ENCODE peak calls at places on chromosomes 3 and 15, in ten cellular contexts. O is HCT116, H is adrenal gland, N is heart left ventricle, I is esophagus squamous epithelium, J is GM12891, Y is IMR-90, M is HepG2, P is GM12892, T is H54. C is an unnamed sample.

GRCh38 chr15:35696767-35697231 is 150.8 kb upstream of the DPH6 start:
- DNase-seq in O (peak; percentile 7), H (no peak), N (no peak), I (no peak), J (no peak), Y (peak; percentile 93), M (peak; percentile 15), P (no peak), T (peak; percentile 59), C (no peak)

GRCh38 chr3:33152363-33153360 is 38.8 kb downstream of the CRTAP start:
- DNase-seq in O (no peak), H (no peak), N (no peak), I (no peak), J (no peak), Y (no peak), M (no peak), P (no peak), T (peak; percentile 39), C (no peak)

GRCh38 chr3:134229038-134229437 is 21.6 kb downstream of the RYK start:
- DNase-seq in O (no peak), H (no peak), N (no peak), I (no peak), J (no peak), Y (no peak), M (no peak), P (no peak), T (no peak), C (no peak)

GRCh38 chr3:182807056-182807455 is 13.8 kb downstream of the ATP11B start:
- DNase-seq in O (no peak), H (no peak), N (no peak), I (no peak), J (no peak), Y (no peak), M (no peak), P (no peak), T (no peak), C (no peak)

GRCh38 chr15:42903388-42904324 is 16.9 kb downstream of the TTBK2 start:
- DNase-seq in O (no peak), H (no peak), N (no peak), I (no peak), J (no peak), Y (no peak), M (no peak), P (no peak), T (no peak), C (no peak)

GRCh38 chr3:49804141-49805041 is 1.3 kb downstream of the INKA1 start:
- DNase-seq in O (no peak), H (peak; percentile 37), N (peak; percentile 40), I (no peak), J (no peak), Y (no peak), M (no peak), P (no peak), T (no peak), C (no peak)

GRCh38 chr15:48413304-48413703 is 82.1 kb downstream of the DUT start:
- DNase-seq in O (no peak), H (no peak), N (no peak), I (no peak), J (no peak), Y (peak; percentile 71), M (peak; percentile 9), P (no peak), T (no peak), C (no peak)

GRCh38 chr3:110343376-110343775 is 728.2 kb upstream of the NECTIN3 start:
- DNase-seq in O (peak; percentile 13), H (no peak), N (no peak), I (no peak), J (no peak), Y (peak; percentile 33), M (no peak), P (no peak), T (no peak), C (no peak)

GRCh38 chr3:64595253-64595694 is 92.5 kb downstream of the ADAMTS9 start:
- DNase-seq in O (no peak), H (peak; percentile 71), N (peak; percentile 72), I (no peak), J (no peak), Y (peak; percentile 70), M (no peak), P (no peak), T (no peak), C (no peak)

GRCh38 chr15:78454992-78455391 is 17.0 kb downstream of the IREB2 start:
- DNase-seq in O (no peak), H (no peak), N (no peak), I (no peak), J (no peak), Y (no peak), M (no peak), P (no peak), T (no peak), C (no peak)

GRCh38 chr3:94159062-94159726 is 96.3 kb downstream of the NSUN3 start:
- DNase-seq in O (no peak), H (no peak), N (no peak), I (no peak), J (no peak), Y (peak; percentile 4), M (peak; percentile 2), P (no peak), T (peak; percentile 35), C (no peak)

GRCh38 chr15:33098082-33099058 is 96.1 kb downstream of the FMN1 start:
- DNase-seq in O (no peak), H (no peak), N (no peak), I (no peak), J (no peak), Y (peak; percentile 91), M (no peak), P (no peak), T (peak; percentile 39), C (no peak)

GRCh38 chr3:157491136-157491535 is 12.1 kb downstream of the VEPH1 start:
- DNase-seq in O (no peak), H (no peak), N (no peak), I (no peak), J (no peak), Y (no peak), M (no peak), P (no peak), T (no peak), C (no peak)

GRCh38 chr3:196793224-196793623 is 53.6 kb downstream of the PAK2 start:
- DNase-seq in O (peak; percentile 29), H (no peak), N (no peak), I (no peak), J (no peak), Y (peak; percentile 97), M (peak; percentile 84), P (no peak), T (peak; percentile 69), C (no peak)

GRCh38 chr15:48352474-48353072 is 21.3 kb downstream of the DUT start:
- DNase-seq in O (peak; percentile 77), H (peak; percentile 59), N (peak; percentile 32), I (no peak), J (peak; percentile 32), Y (peak; percentile 69), M (peak; percentile 72), P (no peak), T (no peak), C (peak; percentile 64)

GRCh38 chr15:70504988-70505387 is 258.4 kb downstream of the UACA start:
- DNase-seq in O (no peak), H (no peak), N (no peak), I (no peak), J (no peak), Y (no peak), M (no peak), P (no peak), T (no peak), C (no peak)

GRCh38 chr3:153052096-153052460 is 109.9 kb upstream of the RAP2B start:
- DNase-seq in O (peak; percentile 95), H (no peak), N (no peak), I (no peak), J (no peak), Y (peak; percentile 95), M (peak; percentile 6), P (no peak), T (no peak), C (peak; percentile 47)

GRCh38 chr3:13009946-13010315 is 63.3 kb downstream of the IQSEC1 start:
- DNase-seq in O (no peak), H (peak; percentile 16), N (no peak), I (no peak), J (no peak), Y (no peak), M (no peak), P (no peak), T (no peak), C (no peak)

GRCh38 chr3:13007251-13007941 is 65.8 kb downstream of the IQSEC1 start:
- DNase-seq in O (no peak), H (peak; percentile 15), N (no peak), I (no peak), J (no peak), Y (no peak), M (no peak), P (no peak), T (no peak), C (no peak)

GRCh38 chr3:13008114-13008995 is 64.9 kb downstream of the IQSEC1 start:
- DNase-seq in O (no peak), H (peak; percentile 13), N (no peak), I (no peak), J (no peak), Y (no peak), M (no peak), P (no peak), T (no peak), C (no peak)

GRCh38 chr3:13010770-13011169 is 62.5 kb downstream of the IQSEC1 start:
- DNase-seq in O (no peak), H (peak; percentile 10), N (no peak), I (no peak), J (no peak), Y (no peak), M (no peak), P (no peak), T (no peak), C (no peak)

GRCh38 chr3:13009132-13009945 is 63.9 kb downstream of the IQSEC1 start:
- DNase-seq in O (no peak), H (peak; percentile 66), N (peak; percentile 77), I (no peak), J (peak; percentile 48), Y (no peak), M (no peak), P (peak; percentile 70), T (no peak), C (peak; percentile 71)
- TF ChIP-seq POLR2A in O (no peak), H (no peak), N (no peak), I (peak; percentile 23), J (no peak), Y (no peak), M (no peak), P (no peak), T (no peak), C (no peak)

GRCh38 chr3:38019658-38020341 is 9.6 kb downstream of the PLCD1 start:
- DNase-seq in O (no peak), H (no peak), N (peak; percentile 14), I (no peak), J (no peak), Y (no peak), M (no peak), P (no peak), T (no peak), C (peak; percentile 71)
- TF ChIP-seq POLR2A in O (no peak), H (no peak), N (no peak), I (no peak), J (no peak), Y (no peak), M (no peak), P (no peak), T (no peak), C (no peak)

GRCh38 chr3:184314700-184315505 is 497 bp downstream of the EIF4G1 start:
- DNase-seq in O (no peak), H (peak; percentile 83), N (peak; percentile 91), I (peak; percentile 45), J (peak; percentile 67), Y (peak; percentile 76), M (peak; percentile 48), P (peak; percentile 61), T (peak; percentile 47), C (peak; percentile 83)
- TF ChIP-seq POLR2A in O (peak; percentile 47), H (peak; percentile 46), N (peak; percentile 49), I (peak; percentile 58), J (no peak), Y (peak; percentile 87), M (peak; percentile 37), P (no peak), T (no peak), C (no peak)

GRCh38 chr3:37800022-37800493 is 61.6 kb upstream of the CTDSPL start:
- DNase-seq in O (no peak), H (no peak), N (no peak), I (no peak), J (no peak), Y (peak; percentile 80), M (no peak), P (no peak), T (no peak), C (no peak)
- TF ChIP-seq POLR2A in O (no peak), H (no peak), N (no peak), I (no peak), J (no peak), Y (no peak), M (no peak), P (no peak), T (no peak), C (no peak)

C was measured in stomach.